ENCODE peak calls at places on chromosome 14, in ten cellular contexts. Q is WERI-Rb-1; A is bronchial epithelial cell; K is ovary; J is CD4-positive, alpha-beta memory T cell; B is GM23248; N is esophagus squamous epithelium; L is tibial artery; W is Karpas-422; P is BE2C. U is an unnamed sample.

GRCh38 chr14:105498430-105499255 is 7.6 kb downstream of the TEDC1 start:
- DNase-seq in Q (peak), A (no peak), K (no peak), J (no peak), B (no peak), N (no peak), L (no peak), W (no peak), P (peak), U (no peak)

GRCh38 chr14:69042309-69043006 is 63.4 kb upstream of the ACTN1 start:
- DNase-seq in Q (no peak), A (no peak), K (no peak), J (no peak), B (no peak), N (no peak), L (no peak), W (no peak), P (no peak), U (no peak)

GRCh38 chr14:29016050-29016900 is 249.7 kb downstream of the FOXG1 start:
- DNase-seq in Q (peak), A (peak), K (no peak), J (no peak), B (peak), N (no peak), L (no peak), W (peak), P (peak), U (peak)

GRCh38 chr14:34007902-34008301 is 57.0 kb upstream of the EGLN3 start:
- DNase-seq in Q (no peak), A (no peak), K (no peak), J (no peak), B (no peak), N (no peak), L (no peak), W (no peak), P (no peak), U (no peak)

GRCh38 chr14:95460647-95461478 is 55.6 kb downstream of the SYNE3 start:
- DNase-seq in Q (no peak), A (peak), K (peak), J (no peak), B (peak), N (no peak), L (no peak), W (no peak), P (no peak), U (peak)

GRCh38 chr14:61277232-61277631 is 3.9 kb downstream of the TMEM30B start:
- DNase-seq in Q (no peak), A (no peak), K (no peak), J (no peak), B (no peak), N (no peak), L (no peak), W (no peak), P (no peak), U (no peak)

GRCh38 chr14:57401501-57401900 is 11.1 kb downstream of the NAA30 start:
- DNase-seq in Q (no peak), A (no peak), K (no peak), J (no peak), B (no peak), N (no peak), L (no peak), W (no peak), P (no peak), U (no peak)

GRCh38 chr14:68787235-68787727 is 5.6 kb downstream of the ZFP36L1 start:
- DNase-seq in Q (peak), A (peak), K (peak), J (peak), B (peak), N (no peak), L (peak), W (no peak), P (no peak), U (no peak)

GRCh38 chr14:46818147-46818546 is 166.6 kb upstream of the RPL10L start:
- DNase-seq in Q (no peak), A (no peak), K (no peak), J (no peak), B (no peak), N (no peak), L (no peak), W (no peak), P (no peak), U (no peak)

GRCh38 chr14:21287166-21287565 is 7.3 kb downstream of the RPGRIP1 start:
- DNase-seq in Q (no peak), A (no peak), K (no peak), J (no peak), B (no peak), N (no peak), L (no peak), W (no peak), P (no peak), U (no peak)

GRCh38 chr14:61319086-61319485 is 2.3 kb upstream of the PRKCH start:
- DNase-seq in Q (no peak), A (no peak), K (no peak), J (no peak), B (no peak), N (no peak), L (no peak), W (no peak), P (no peak), U (no peak)

GRCh38 chr14:58864751-58865519 is 227.2 kb downstream of the DACT1 start:
- DNase-seq in Q (peak), A (no peak), K (no peak), J (no peak), B (peak), N (no peak), L (no peak), W (no peak), P (peak), U (peak)

GRCh38 chr14:37129047-37129446 is 43.4 kb downstream of the SLC25A21 start:
- DNase-seq in Q (no peak), A (no peak), K (no peak), J (no peak), B (no peak), N (no peak), L (no peak), W (no peak), P (no peak), U (no peak)

GRCh38 chr14:61749867-61750266 is 12.4 kb upstream of the SNAPC1 start:
- DNase-seq in Q (no peak), A (peak), K (no peak), J (no peak), B (peak), N (no peak), L (no peak), W (peak), P (no peak), U (no peak)

GRCh38 chr14:45070215-45070614 is 13.7 kb upstream of the PRPF39 start:
- DNase-seq in Q (no peak), A (peak), K (no peak), J (no peak), B (peak), N (no peak), L (no peak), W (no peak), P (no peak), U (no peak)

GRCh38 chr14:90583427-90583826 is 186.6 kb downstream of the CALM1 start:
- DNase-seq in Q (no peak), A (no peak), K (no peak), J (no peak), B (no peak), N (no peak), L (no peak), W (no peak), P (no peak), U (no peak)

GRCh38 chr14:94601961-94602391 is 10.2 kb upstream of the SERPINA3 start:
- DNase-seq in Q (no peak), A (peak), K (peak), J (no peak), B (peak), N (no peak), L (peak), W (no peak), P (no peak), U (peak)

GRCh38 chr14:69713127-69713800 is 53.7 kb upstream of the SRSF5 start:
- DNase-seq in Q (peak), A (peak), K (no peak), J (no peak), B (no peak), N (no peak), L (no peak), W (no peak), P (no peak), U (no peak)

GRCh38 chr14:26286066-26286791 is 311.6 kb downstream of the NOVA1 start:
- DNase-seq in Q (no peak), A (no peak), K (no peak), J (no peak), B (peak), N (no peak), L (no peak), W (no peak), P (no peak), U (peak)

GRCh38 chr14:73754911-73755360 is 40.8 kb upstream of the PNMA1 start:
- DNase-seq in Q (no peak), A (no peak), K (peak), J (no peak), B (peak), N (no peak), L (peak), W (no peak), P (no peak), U (peak)

DNA sequence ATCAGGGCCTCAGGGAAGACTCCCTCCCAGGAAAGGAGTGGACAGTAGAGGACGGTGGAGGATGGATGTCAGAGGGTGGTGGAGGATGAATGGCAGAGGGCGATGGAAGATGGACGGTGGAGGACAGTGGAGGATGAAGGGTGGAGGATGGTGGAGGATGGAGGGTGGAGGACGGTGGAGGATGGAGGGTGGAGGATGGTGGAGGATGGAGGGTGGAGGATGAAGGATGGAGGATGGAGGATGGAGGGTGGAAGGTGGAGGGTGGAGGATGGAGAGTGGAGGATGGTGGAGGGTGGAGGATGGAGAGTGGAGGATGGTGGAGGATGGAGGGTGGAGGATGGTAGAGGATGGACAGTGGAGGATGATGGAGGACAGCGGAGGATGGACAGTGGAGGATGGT is 95.9 kb downstream of the LRRC74A start:
- DNase-seq in Q (no peak), A (no peak), K (no peak), J (no peak), B (no peak), N (no peak), L (no peak), W (no peak), P (no peak), U (no peak)
- H3K4me3 ChIP-seq in Q (no peak), A (no peak), K (no peak), J (no peak), B (no peak), N (no peak), L (no peak), W (no peak), P (no peak), U (no peak)

DNA sequence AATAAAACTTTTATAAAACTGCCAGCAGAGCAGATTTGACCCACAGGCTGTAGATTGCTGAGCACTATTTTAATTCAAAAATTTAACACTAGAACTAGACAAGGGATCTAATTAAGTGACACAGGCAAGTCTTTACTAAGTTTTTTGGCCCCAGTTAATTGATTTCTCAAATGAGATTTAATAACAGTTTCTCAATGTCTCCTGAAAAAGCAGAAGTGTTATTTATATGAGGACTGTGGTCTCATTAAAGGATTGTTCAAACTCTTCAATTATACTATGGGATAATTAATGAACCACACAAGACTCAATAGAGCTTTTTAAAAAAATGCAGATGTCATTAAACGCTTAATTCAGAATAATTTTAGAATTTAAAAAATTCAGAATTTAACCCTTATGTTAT is 1.9 kb downstream of the HEATR5A start:
- DNase-seq in Q (no peak), A (no peak), K (no peak), J (no peak), B (peak), N (no peak), L (no peak), W (peak), P (no peak), U (no peak)
- H3K4me3 ChIP-seq in Q (no peak), A (no peak), K (no peak), J (no peak), B (peak), N (no peak), L (no peak), W (peak), P (no peak), U (peak)

DNA sequence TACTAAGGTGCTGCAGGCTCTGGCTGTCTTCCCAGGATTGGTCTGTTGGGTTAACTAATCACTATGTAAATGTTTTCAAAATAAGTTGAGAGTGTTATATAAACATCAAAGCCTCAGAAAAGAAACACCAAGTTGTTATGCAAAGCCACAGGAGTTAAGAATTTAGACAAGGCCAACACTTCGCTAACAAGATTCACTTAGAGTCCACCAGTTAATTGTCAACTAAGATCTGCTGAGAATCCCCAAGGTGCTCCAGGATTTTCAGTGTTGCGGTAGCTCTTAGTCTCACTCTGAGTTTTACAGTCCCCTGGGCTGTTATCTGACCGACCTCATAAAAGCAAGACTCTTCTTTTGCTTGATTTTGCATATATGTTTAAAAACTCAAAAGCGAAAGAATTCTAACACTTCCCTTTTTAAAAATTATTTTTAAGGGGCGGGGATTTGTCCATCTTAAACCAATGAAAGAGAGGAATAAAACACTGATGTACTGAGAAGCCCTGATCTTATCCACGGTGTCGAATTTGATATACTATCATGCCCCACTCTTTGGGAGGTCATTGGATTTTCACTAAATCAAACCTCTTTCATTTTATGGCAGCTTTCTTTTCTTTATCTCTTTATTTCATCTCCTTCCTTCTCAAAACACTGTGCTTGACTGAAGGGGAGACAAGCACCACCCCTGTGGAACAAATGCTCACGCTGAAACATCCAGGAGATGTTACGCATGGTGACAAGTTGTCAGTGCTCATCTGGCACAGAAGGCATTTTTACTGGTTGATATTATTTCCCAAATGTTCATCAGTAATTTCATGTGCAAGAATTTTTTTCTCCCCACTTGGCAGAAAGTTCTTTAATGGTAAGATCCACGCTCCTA is 7.0 kb downstream of the NIN start:
- DNase-seq in Q (no peak), A (peak), K (no peak), J (no peak), B (no peak), N (no peak), L (no peak), W (peak), P (no peak), U (no peak)
- H3K4me3 ChIP-seq in Q (no peak), A (no peak), K (no peak), J (no peak), B (peak), N (no peak), L (no peak), W (peak), P (no peak), U (no peak)

DNA sequence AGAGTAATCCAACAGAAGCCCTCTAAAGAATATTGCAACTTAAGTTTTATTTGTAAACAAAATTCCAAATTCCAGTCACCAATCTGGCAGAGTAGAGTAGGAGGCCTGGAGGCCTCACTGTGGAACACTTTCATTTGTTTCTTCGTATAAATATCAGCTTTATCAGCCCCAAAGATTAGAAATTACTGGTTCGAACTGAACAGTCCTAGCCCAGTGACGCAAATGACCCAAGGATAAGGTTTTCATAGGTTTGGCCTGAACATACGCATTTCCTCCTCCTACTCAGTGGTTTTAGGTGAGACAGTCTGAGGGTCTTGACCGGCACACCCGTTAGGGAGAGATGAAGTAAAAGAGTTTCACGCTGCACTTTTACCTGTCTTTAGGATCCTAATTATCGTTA is 1.7 kb downstream of the CDC42BPB start:
- DNase-seq in Q (no peak), A (no peak), K (no peak), J (no peak), B (peak), N (no peak), L (no peak), W (no peak), P (no peak), U (peak)
- H3K4me3 ChIP-seq in Q (peak), A (peak), K (peak), J (no peak), B (peak), N (peak), L (peak), W (no peak), P (peak), U (peak)

DNA sequence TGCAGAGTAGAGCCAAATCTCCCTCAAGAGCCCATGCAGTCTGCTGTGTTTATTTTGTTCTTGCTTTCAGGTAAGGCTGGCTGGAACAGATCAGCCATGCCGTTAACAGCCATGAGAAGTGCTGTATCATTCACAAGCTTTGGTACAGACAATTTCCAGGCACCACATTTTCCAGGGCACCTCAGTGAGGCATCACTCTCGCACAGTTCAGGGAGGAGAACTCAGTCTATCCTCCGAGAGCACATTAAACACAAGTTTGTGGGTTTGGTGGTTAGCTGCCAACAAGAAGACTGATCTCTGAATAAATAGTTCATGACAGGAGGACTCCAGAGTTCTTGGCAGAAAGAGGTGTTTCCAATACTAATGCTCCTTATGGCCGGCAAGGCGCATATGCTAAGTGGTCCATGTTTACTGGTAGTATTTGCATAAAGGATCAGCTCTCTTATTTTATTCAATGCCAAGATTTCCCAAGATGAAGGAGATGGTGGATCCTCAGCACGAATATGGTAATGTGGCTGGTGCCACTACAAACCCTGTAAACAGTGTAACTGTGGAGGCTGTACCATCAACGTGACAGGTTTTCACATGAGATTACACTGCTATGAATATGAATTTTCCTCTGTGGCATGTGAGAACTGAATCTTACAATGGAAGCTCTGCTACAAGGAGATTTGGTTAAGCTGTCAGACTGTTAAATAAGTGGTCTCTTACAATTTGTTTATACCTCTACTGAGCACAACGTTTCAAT is 30.2 kb upstream of the PELI2 start:
- DNase-seq in Q (no peak), A (no peak), K (no peak), J (no peak), B (no peak), N (no peak), L (no peak), W (no peak), P (no peak), U (no peak)
- H3K4me3 ChIP-seq in Q (no peak), A (no peak), K (no peak), J (no peak), B (no peak), N (no peak), L (no peak), W (no peak), P (no peak), U (no peak)

GRCh38 chr14:63922696-63923421 is 70.1 kb downstream of the SYNE2 start:
- DNase-seq in Q (no peak), A (peak), K (no peak), J (no peak), B (peak), N (no peak), L (no peak), W (no peak), P (no peak), U (peak)
- H3K4me3 ChIP-seq in Q (no peak), A (no peak), K (no peak), J (no peak), B (no peak), N (no peak), L (no peak), W (no peak), P (no peak), U (no peak)

GRCh38 chr14:93231129-93231979 is 24.3 kb downstream of the UBR7 start:
- DNase-seq in Q (no peak), A (peak), K (no peak), J (no peak), B (peak), N (no peak), L (no peak), W (no peak), P (peak), U (peak)
- H3K4me3 ChIP-seq in Q (no peak), A (peak), K (peak), J (no peak), B (peak), N (peak), L (peak), W (no peak), P (peak), U (peak)

GRCh38 chr14:99636487-99636886 is 8.4 kb upstream of the HHIPL1 start:
- DNase-seq in Q (no peak), A (no peak), K (no peak), J (no peak), B (no peak), N (no peak), L (no peak), W (peak), P (no peak), U (no peak)
- H3K4me3 ChIP-seq in Q (no peak), A (no peak), K (no peak), J (no peak), B (no peak), N (no peak), L (no peak), W (no peak), P (no peak), U (no peak)

U was measured in fibroblast of pulmonary artery.